ENCODE peak calls at places on chromosomes 7 and 10, in four cellular contexts. Y, P, K and M are unnamed samples.

GRCh38 chr7:50261593-50261992 is 42.9 kb upstream of the IKZF1 start:
- DNase-seq in P (no peak), Y (no peak), K (no peak), M (no peak)

GRCh38 chr10:119161680-119162079 is 3.8 kb downstream of the SFXN4 start:
- DNase-seq in P (no peak), Y (no peak), K (no peak), M (no peak)

GRCh38 chr7:17307033-17307432 is 8.6 kb downstream of the AHR start:
- DNase-seq in P (no peak), Y (no peak), K (peak; percentile 37), M (no peak)

GRCh38 chr7:8176370-8177081 is 85.4 kb downstream of the ICA1 start:
- DNase-seq in P (no peak), K (peak; percentile 69), Y (no peak), M (no peak)

GRCh38 chr10:132539894-132540293 is 2.3 kb downstream of the INPP5A start:
- DNase-seq in K (no peak), Y (no peak), P (peak; percentile 18), M (no peak)

GRCh38 chr7:151057038-151057736 is 510 bp downstream of the CDK5 start:
- DNase-seq in Y (no peak), K (no peak), P (no peak), M (no peak)

GRCh38 chr10:44180321-44181154 is 204.4 kb downstream of the CXCL12 start:
- DNase-seq in P (no peak), Y (no peak), K (peak; percentile 69), M (no peak)

GRCh38 chr10:120732067-120732466 is 119.1 kb upstream of the WDR11 start:
- DNase-seq in K (no peak), P (no peak), Y (no peak), M (peak; percentile 29)

GRCh38 chr10:106795619-106796018 is 368.9 kb downstream of the SORCS1 start:
- DNase-seq in P (no peak), K (peak; percentile 61), Y (peak; percentile 46), M (no peak)

GRCh38 chr10:35768731-35769130 is 126.6 kb upstream of the FZD8 start:
- DNase-seq in P (no peak), K (no peak), Y (no peak), M (no peak)

GRCh38 chr10:7054915-7055314 is 355.9 kb downstream of the SFMBT2 start:
- DNase-seq in P (no peak), Y (peak; percentile 59), K (no peak), M (no peak)

GRCh38 chr10:129021597-129022304 is 445.3 kb upstream of the MGMT start:
- DNase-seq in Y (no peak), K (no peak), P (no peak), M (no peak)

GRCh38 chr7:128265156-128265905 is 24.3 kb downstream of the LEP start:
- DNase-seq in K (no peak), Y (no peak), P (no peak), M (no peak)

GRCh38 chr10:114925675-114926204 is 12.3 kb upstream of the TRUB1 start:
- DNase-seq in P (no peak), K (no peak), Y (no peak), M (peak; percentile 36)

GRCh38 chr10:43304687-43305333 is 37.9 kb upstream of the RASGEF1A start:
- DNase-seq in P (no peak), Y (peak; percentile 67), K (peak; percentile 60), M (no peak)

GRCh38 chr10:116888380-116889055 is 39.2 kb downstream of the ENO4 start:
- DNase-seq in P (peak; percentile 47), K (peak; percentile 44), Y (peak; percentile 71), M (peak; percentile 22)

GRCh38 chr7:13965077-13965476 is 24.4 kb downstream of the ETV1 start:
- DNase-seq in P (no peak), K (no peak), Y (no peak), M (no peak)

GRCh38 chr7:9488555-9488954 is 1055.1 kb downstream of the NXPH1 start:
- DNase-seq in K (no peak), Y (no peak), P (peak; percentile 3), M (peak; percentile 13)

GRCh38 chr10:7085913-7086589 is 324.8 kb downstream of the SFMBT2 start:
- DNase-seq in Y (peak; percentile 64), K (peak; percentile 69), P (no peak), M (no peak)

GRCh38 chr7:32582036-32582435 is 86.7 kb downstream of the AVL9 start:
- DNase-seq in P (no peak), K (no peak), Y (no peak), M (no peak)

GRCh38 chr7:143214789-143215679 is 6.8 kb upstream of the TAS2R40 start:
- DNase-seq in P (peak; percentile 90), K (peak; percentile 87), Y (peak; percentile 90), M (peak; percentile 60)

GRCh38 chr10:91022924-91023707 is 102.2 kb upstream of the ANKRD1 start:
- DNase-seq in K (peak; percentile 90), P (no peak), Y (no peak), M (no peak)

GRCh38 chr7:100887186-100887954 is 2.1 kb downstream of the UFSP1 start:
- DNase-seq in Y (no peak), P (no peak), K (no peak), M (no peak)

GRCh38 chr7:116216956-116217570 is 6.7 kb downstream of the TES start:
- DNase-seq in Y (no peak), K (no peak), P (no peak), M (no peak)

GRCh38 chr7:123003539-123004126 is 8.1 kb upstream of the TAS2R16 start:
- DNase-seq in K (no peak), P (no peak), Y (no peak), M (no peak)

GRCh38 chr10:45410489-45410806 is 36.4 kb downstream of the ALOX5 start:
- DNase-seq in P (no peak), K (no peak), Y (no peak), M (no peak)

GRCh38 chr10:77872151-77872946 is 54.2 kb downstream of the DLG5 start:
- DNase-seq in Y (no peak), P (no peak), K (peak; percentile 91), M (no peak)

GRCh38 chr10:25815236-25815635 is 118.8 kb upstream of the MYO3A start:
- DNase-seq in K (no peak), Y (no peak), P (no peak), M (no peak)

GRCh38 chr10:89022734-89023133 is 32.1 kb downstream of the FAS start:
- DNase-seq in Y (no peak), P (no peak), K (no peak), M (no peak)

GRCh38 chr7:26365077-26365896 is 73.6 kb downstream of the SNX10 start:
- DNase-seq in P (no peak), Y (peak; percentile 45), K (peak; percentile 90), M (peak; percentile 29)